ENCODE peak calls at places on chromosomes 13 and 19, in ten cellular contexts. L is NCI-H345; H is mesothelial cell of epicardium; J is activated naive CD8-positive, alpha-beta T cell treated with anti-CD3 and anti-CD28 coated beads for 36 hours; P is NCI-H510A; M is RPMI8226; I is activated B cell treated with CpG ODN at 0.5 μM for 24 hours; V is Peyer's patch; E is stimulated activated CD8-positive, alpha-beta memory T cell treated with anti-CD3 and anti-CD28 coated beads, Interleukin-4, amount 100 ng/mL, for 4 hours; X is HEK293T. W is an unnamed sample.
A peak's percentile ranks its signal among the peaks of the same experiment; 100 is the strongest.

GRCh38 chr19:56566904-56567273 is 379 bp upstream of the ZNF470 start:
- DNase-seq in L (peak; percentile 30), H (peak; percentile 23), J (peak; percentile 39), P (peak; percentile 8), M (peak; percentile 27), I (no peak), V (peak; percentile 40), E (no peak), X (peak; percentile 35), W (no peak)

GRCh38 chr13:107185889-107186288 is 618.0 kb upstream of the ARGLU1 start:
- DNase-seq in L (no peak), H (no peak), J (no peak), P (no peak), M (no peak), I (no peak), V (no peak), E (no peak), X (no peak), W (no peak)

GRCh38 chr13:78603240-78603947 is at the start of gene POU4F1:
- DNase-seq in L (peak; percentile 95), H (no peak), J (peak; percentile 66), P (peak; percentile 59), M (peak; percentile 78), I (no peak), V (no peak), E (no peak), X (peak; percentile 99), W (peak; percentile 58)

GRCh38 chr19:42267644-42268141 is 1.4 kb upstream of the CIC start:
- DNase-seq in L (no peak), H (no peak), J (no peak), P (no peak), M (no peak), I (no peak), V (no peak), E (no peak), X (no peak), W (no peak)

GRCh38 chr19:5894704-5895349 is 8.8 kb downstream of the NDUFA11 start:
- DNase-seq in L (no peak), H (no peak), J (no peak), P (no peak), M (no peak), I (no peak), V (no peak), E (no peak), X (no peak), W (no peak)

GRCh38 chr19:48645652-48646191 is at the start of gene CA11:
- DNase-seq in L (no peak), H (no peak), J (no peak), P (no peak), M (no peak), I (no peak), V (no peak), E (no peak), X (no peak), W (peak; percentile 54)

GRCh38 chr19:2186071-2186846 is 22.5 kb downstream of the DOT1L start:
- DNase-seq in L (no peak), H (peak; percentile 56), J (no peak), P (no peak), M (no peak), I (no peak), V (no peak), E (no peak), X (no peak), W (no peak)

GRCh38 chr13:112462408-112462807 is 86.3 kb downstream of the SPACA7 start:
- DNase-seq in L (no peak), H (no peak), J (no peak), P (no peak), M (no peak), I (no peak), V (no peak), E (no peak), X (no peak), W (no peak)

GRCh38 chr19:50025794-50026549 is at the start of gene ZNF473:
- DNase-seq in L (peak; percentile 92), H (peak; percentile 86), J (peak; percentile 89), P (peak; percentile 94), M (peak; percentile 96), I (peak; percentile 82), V (peak; percentile 95), E (peak; percentile 79), X (peak; percentile 85), W (peak; percentile 97)

GRCh38 chr13:24362435-24362951 is 53.1 kb downstream of the C1QTNF9 start:
- DNase-seq in L (no peak), H (no peak), J (no peak), P (no peak), M (no peak), I (no peak), V (no peak), E (no peak), X (no peak), W (no peak)

GRCh38 chr13:60286707-60287106 is 110.3 kb upstream of the TDRD3 start:
- DNase-seq in L (no peak), H (no peak), J (no peak), P (no peak), M (no peak), I (no peak), V (no peak), E (no peak), X (no peak), W (no peak)

GRCh38 chr19:45074744-45075143 is 1.5 kb downstream of the ZNF296 start:
- DNase-seq in L (no peak), H (no peak), J (no peak), P (no peak), M (no peak), I (no peak), V (no peak), E (no peak), X (no peak), W (no peak)

GRCh38 chr13:52925775-52926285 is 77.4 kb upstream of the PCDH8 start:
- DNase-seq in L (no peak), H (no peak), J (no peak), P (peak; percentile 36), M (no peak), I (no peak), V (no peak), E (no peak), X (no peak), W (peak; percentile 86)

GRCh38 chr13:30927595-30927994 is 4.9 kb upstream of the TEX26 start:
- DNase-seq in L (no peak), H (no peak), J (no peak), P (no peak), M (no peak), I (no peak), V (no peak), E (no peak), X (no peak), W (no peak)

GRCh38 chr13:84366484-84366883 is 484.2 kb upstream of the SLITRK1 start:
- DNase-seq in L (no peak), H (no peak), J (no peak), P (no peak), M (no peak), I (no peak), V (no peak), E (no peak), X (no peak), W (no peak)

GRCh38 chr19:16895467-16896097 is 6.8 kb downstream of the F2RL3 start:
- DNase-seq in L (no peak), H (no peak), J (no peak), P (no peak), M (no peak), I (no peak), V (no peak), E (no peak), X (no peak), W (peak; percentile 34)

GRCh38 chr13:99198630-99199029 is 2.0 kb upstream of the UBAC2 start:
- DNase-seq in L (no peak), H (no peak), J (no peak), P (no peak), M (no peak), I (no peak), V (no peak), E (no peak), X (no peak), W (no peak)

W was measured in SHP77 treated with DMSO at 0.1 percent for 48 hours.